ENCODE peak calls at places on chromosomes 13 and 19, in five cellular contexts. V, L, D, Z and T are unnamed samples.

GRCh38 chr13:83672611-83673010 is 209.7 kb downstream of the SLITRK1 start:
- DNase-seq in V (no peak), L (no peak), D (no peak), Z (no peak), T (no peak)

GRCh38 chr13:99883805-99884204 is 87.8 kb downstream of the ZIC5 start:
- DNase-seq in V (no peak), L (no peak), D (no peak), Z (no peak), T (no peak)

GRCh38 chr13:64723735-64724134 is 2506.4 kb downstream of the PCDH9 start:
- DNase-seq in V (no peak), L (no peak), D (no peak), Z (no peak), T (no peak)

GRCh38 chr19:51136891-51137551 is 5.1 kb upstream of the SIGLEC7 start:
- DNase-seq in V (no peak), L (no peak), D (no peak), Z (no peak), T (no peak)

GRCh38 chr19:52188822-52189744 is 769 bp upstream of the PPP2R1A start:
- DNase-seq in V (no peak), L (peak), D (no peak), Z (no peak), T (peak)

GRCh38 chr19:39126593-39127187 is 1.1 kb downstream of the PAK4 start:
- DNase-seq in V (no peak), L (no peak), D (no peak), Z (no peak), T (no peak)

GRCh38 chr19:28409859-28410258 is 803.1 kb downstream of the UQCRFS1 start:
- DNase-seq in V (no peak), L (no peak), D (no peak), Z (no peak), T (no peak)

GRCh38 chr13:60679928-60680693 is 283.1 kb downstream of the TDRD3 start:
- DNase-seq in V (no peak), L (no peak), D (no peak), Z (no peak), T (no peak)

GRCh38 chr13:49238621-49239020 is 9.1 kb upstream of the CDADC1 start:
- DNase-seq in V (no peak), L (no peak), D (no peak), Z (no peak), T (no peak)

GRCh38 chr19:43462383-43462782 is 3.0 kb downstream of the LYPD3 start:
- DNase-seq in V (no peak), L (no peak), D (no peak), Z (no peak), T (no peak)

GRCh38 chr13:95197548-95197947 is 103.7 kb downstream of the ABCC4 start:
- DNase-seq in V (no peak), L (no peak), D (no peak), Z (no peak), T (no peak)

GRCh38 chr13:100214886-100215285 is 126.0 kb downstream of the PCCA start:
- DNase-seq in V (no peak), L (no peak), D (no peak), Z (no peak), T (no peak)

GRCh38 chr19:29860492-29860891 is 48.7 kb downstream of the CCNE1 start:
- DNase-seq in V (no peak), L (no peak), D (no peak), Z (no peak), T (no peak)

GRCh38 chr13:42758515-42758914 is 22.9 kb upstream of the FAM216B start:
- DNase-seq in V (no peak), L (no peak), D (no peak), Z (no peak), T (no peak)

GRCh38 chr13:98397221-98397620 is 179.7 kb downstream of the STK24 start:
- DNase-seq in V (no peak), L (no peak), D (no peak), Z (no peak), T (no peak)

GRCh38 chr19:33520844-33521479 is 629 bp downstream of the PEPD start:
- DNase-seq in V (no peak), L (no peak), D (no peak), Z (no peak), T (no peak)

GRCh38 chr19:19866599-19867248 is 1.0 kb downstream of the ZNF253 start:
- DNase-seq in V (peak), L (peak), D (peak), Z (peak), T (no peak)

GRCh38 chr13:76822691-76823267 is 63.4 kb downstream of the KCTD12 start:
- DNase-seq in V (no peak), L (no peak), D (no peak), Z (no peak), T (no peak)

GRCh38 chr13:30033681-30034447 is 183.4 kb upstream of the UBL3 start:
- DNase-seq in V (no peak), L (no peak), D (no peak), Z (no peak), T (no peak)

GRCh38 chr13:82323101-82323500 is 1559.2 kb downstream of the SLITRK1 start:
- DNase-seq in V (no peak), L (no peak), D (no peak), Z (no peak), T (no peak)

GRCh38 chr13:88937381-88937780 is 1266.2 kb downstream of the SLITRK5 start:
- DNase-seq in V (no peak), L (no peak), D (no peak), Z (no peak), T (no peak)

GRCh38 chr19:12365094-12365371 is 450 bp downstream of the ZNF442 start:
- DNase-seq in V (no peak), L (no peak), D (no peak), Z (no peak), T (no peak)

GRCh38 chr19:3979289-3979673 is 6.0 kb downstream of the EEF2 start:
- DNase-seq in V (no peak), L (peak), D (peak), Z (no peak), T (no peak)

GRCh38 chr13:53250977-53251376 is 222.4 kb downstream of the OLFM4 start:
- DNase-seq in V (no peak), L (no peak), D (no peak), Z (no peak), T (no peak)